ENCODE peak calls at places on chromosome 11, in nine cellular contexts. One of them, this sample, is unnamed.

GRCh38 chr11:33413296-33413695 is 156.1 kb downstream of the HIPK3 start:
- DNase-seq in OCI-LY7: no peak
- DNase-seq in GM23338: no peak
- DNase-seq in IMR-90: no peak
- DNase-seq in endothelial cell of umbilical vein: no peak
- DNase-seq in aorta: no peak
- DNase-seq in ovary: no peak
- DNase-seq in naive thymus-derived CD4-positive, alpha-beta T cell: no peak
- DNase-seq in fibroblast of lung: peak; percentile 14
- DNase-seq in this sample: no peak

GRCh38 chr11:33936745-33937612 is 45.1 kb upstream of the LMO2 start:
- DNase-seq in OCI-LY7: no peak
- DNase-seq in GM23338: no peak
- DNase-seq in IMR-90: peak; percentile 55
- DNase-seq in endothelial cell of umbilical vein: peak; percentile 99
- DNase-seq in aorta: peak; percentile 83
- DNase-seq in ovary: peak; percentile 26
- DNase-seq in naive thymus-derived CD4-positive, alpha-beta T cell: no peak
- DNase-seq in fibroblast of lung: peak; percentile 89
- DNase-seq in this sample: no peak

GRCh38 chr11:95768521-95768920 is 21.1 kb downstream of the FAM76B start:
- DNase-seq in OCI-LY7: no peak
- DNase-seq in GM23338: peak; percentile 35
- DNase-seq in IMR-90: peak; percentile 9
- DNase-seq in endothelial cell of umbilical vein: no peak
- DNase-seq in aorta: no peak
- DNase-seq in ovary: no peak
- DNase-seq in naive thymus-derived CD4-positive, alpha-beta T cell: no peak
- DNase-seq in fibroblast of lung: peak; percentile 8
- DNase-seq in this sample: no peak

GRCh38 chr11:122153746-122154145 is 37.7 kb upstream of the BLID start:
- DNase-seq in OCI-LY7: no peak
- DNase-seq in GM23338: no peak
- DNase-seq in IMR-90: no peak
- DNase-seq in endothelial cell of umbilical vein: peak; percentile 20
- DNase-seq in aorta: no peak
- DNase-seq in ovary: no peak
- DNase-seq in naive thymus-derived CD4-positive, alpha-beta T cell: no peak
- DNase-seq in fibroblast of lung: no peak
- DNase-seq in this sample: no peak

GRCh38 chr11:36347384-36347906 is 51.4 kb downstream of the PRR5L start:
- DNase-seq in OCI-LY7: no peak
- DNase-seq in GM23338: no peak
- DNase-seq in IMR-90: no peak
- DNase-seq in endothelial cell of umbilical vein: no peak
- DNase-seq in aorta: no peak
- DNase-seq in ovary: no peak
- DNase-seq in naive thymus-derived CD4-positive, alpha-beta T cell: no peak
- DNase-seq in fibroblast of lung: no peak
- DNase-seq in this sample: no peak

GRCh38 chr11:76073716-76074115 is 132.6 kb downstream of the WNT11 start:
- DNase-seq in OCI-LY7: no peak
- DNase-seq in GM23338: no peak
- DNase-seq in IMR-90: peak; percentile 66
- DNase-seq in endothelial cell of umbilical vein: peak; percentile 55
- DNase-seq in aorta: no peak
- DNase-seq in ovary: no peak
- DNase-seq in naive thymus-derived CD4-positive, alpha-beta T cell: no peak
- DNase-seq in fibroblast of lung: peak; percentile 47
- DNase-seq in this sample: no peak

GRCh38 chr11:76891793-76892192 is 31.1 kb downstream of the ACER3 start:
- DNase-seq in OCI-LY7: no peak
- DNase-seq in GM23338: no peak
- DNase-seq in IMR-90: no peak
- DNase-seq in endothelial cell of umbilical vein: no peak
- DNase-seq in aorta: no peak
- DNase-seq in ovary: no peak
- DNase-seq in naive thymus-derived CD4-positive, alpha-beta T cell: no peak
- DNase-seq in fibroblast of lung: no peak
- DNase-seq in this sample: no peak

GRCh38 chr11:128236506-128237498 is 350.6 kb downstream of the ETS1 start:
- DNase-seq in OCI-LY7: no peak
- DNase-seq in GM23338: no peak
- DNase-seq in IMR-90: no peak
- DNase-seq in endothelial cell of umbilical vein: no peak
- DNase-seq in aorta: no peak
- DNase-seq in ovary: no peak
- DNase-seq in naive thymus-derived CD4-positive, alpha-beta T cell: no peak
- DNase-seq in fibroblast of lung: no peak
- DNase-seq in this sample: no peak

GRCh38 chr11:37474889-37475288 is 876.9 kb upstream of the RAG2 start:
- DNase-seq in OCI-LY7: no peak
- DNase-seq in GM23338: no peak
- DNase-seq in IMR-90: no peak
- DNase-seq in endothelial cell of umbilical vein: no peak
- DNase-seq in aorta: no peak
- DNase-seq in ovary: no peak
- DNase-seq in naive thymus-derived CD4-positive, alpha-beta T cell: no peak
- DNase-seq in fibroblast of lung: no peak
- DNase-seq in this sample: no peak

GRCh38 chr11:107545101-107545514 is 20.4 kb downstream of the ALKBH8 start:
- DNase-seq in OCI-LY7: no peak
- DNase-seq in GM23338: no peak
- DNase-seq in IMR-90: peak; percentile 63
- DNase-seq in endothelial cell of umbilical vein: peak; percentile 90
- DNase-seq in aorta: no peak
- DNase-seq in ovary: no peak
- DNase-seq in naive thymus-derived CD4-positive, alpha-beta T cell: no peak
- DNase-seq in fibroblast of lung: peak; percentile 95
- DNase-seq in this sample: no peak

GRCh38 chr11:10441652-10442503 is 13.2 kb upstream of the AMPD3 start:
- DNase-seq in OCI-LY7: peak; percentile 56
- DNase-seq in GM23338: no peak
- DNase-seq in IMR-90: no peak
- DNase-seq in endothelial cell of umbilical vein: no peak
- DNase-seq in aorta: no peak
- DNase-seq in ovary: no peak
- DNase-seq in naive thymus-derived CD4-positive, alpha-beta T cell: peak; percentile 20
- DNase-seq in fibroblast of lung: peak; percentile 45
- DNase-seq in this sample: peak; percentile 22

GRCh38 chr11:8006349-8006977 is 19.3 kb downstream of the EIF3F start:
- DNase-seq in OCI-LY7: peak; percentile 62
- DNase-seq in GM23338: peak; percentile 92
- DNase-seq in IMR-90: peak; percentile 71
- DNase-seq in endothelial cell of umbilical vein: peak; percentile 61
- DNase-seq in aorta: no peak
- DNase-seq in ovary: peak; percentile 56
- DNase-seq in naive thymus-derived CD4-positive, alpha-beta T cell: peak; percentile 28
- DNase-seq in fibroblast of lung: peak; percentile 53
- DNase-seq in this sample: peak; percentile 11

GRCh38 chr11:57476883-57477506 is 16.7 kb downstream of the RTN4RL2 start:
- DNase-seq in OCI-LY7: peak; percentile 48
- DNase-seq in GM23338: peak; percentile 73
- DNase-seq in IMR-90: peak; percentile 17
- DNase-seq in endothelial cell of umbilical vein: no peak
- DNase-seq in aorta: no peak
- DNase-seq in ovary: no peak
- DNase-seq in naive thymus-derived CD4-positive, alpha-beta T cell: no peak
- DNase-seq in fibroblast of lung: peak; percentile 36
- DNase-seq in this sample: no peak

GRCh38 chr11:119067371-119068222 is at the start of gene VPS11:
- DNase-seq in OCI-LY7: peak; percentile 98
- DNase-seq in GM23338: peak; percentile 99
- DNase-seq in IMR-90: peak; percentile 96
- DNase-seq in endothelial cell of umbilical vein: peak; percentile 95
- DNase-seq in aorta: peak; percentile 99
- DNase-seq in ovary: peak; percentile 96
- DNase-seq in naive thymus-derived CD4-positive, alpha-beta T cell: peak; percentile 98
- DNase-seq in fibroblast of lung: peak; percentile 93
- DNase-seq in this sample: peak; percentile 96

GRCh38 chr11:119065369-119065768 is 2.2 kb upstream of the VPS11 start:
- DNase-seq in OCI-LY7: peak; percentile 61
- DNase-seq in GM23338: peak; percentile 71
- DNase-seq in IMR-90: peak; percentile 40
- DNase-seq in endothelial cell of umbilical vein: peak; percentile 31
- DNase-seq in aorta: no peak
- DNase-seq in ovary: no peak
- DNase-seq in naive thymus-derived CD4-positive, alpha-beta T cell: peak; percentile 57
- DNase-seq in fibroblast of lung: peak; percentile 20
- DNase-seq in this sample: peak; percentile 61

GRCh38 chr11:119061256-119061655 is 4.3 kb upstream of the HYOU1 start:
- DNase-seq in OCI-LY7: no peak
- DNase-seq in GM23338: no peak
- DNase-seq in IMR-90: no peak
- DNase-seq in endothelial cell of umbilical vein: no peak
- DNase-seq in aorta: no peak
- DNase-seq in ovary: no peak
- DNase-seq in naive thymus-derived CD4-positive, alpha-beta T cell: no peak
- DNase-seq in fibroblast of lung: no peak
- DNase-seq in this sample: no peak

GRCh38 chr11:119062779-119063178 is 4.8 kb upstream of the VPS11 start:
- DNase-seq in OCI-LY7: no peak
- DNase-seq in GM23338: no peak
- DNase-seq in IMR-90: peak; percentile 69
- DNase-seq in endothelial cell of umbilical vein: no peak
- DNase-seq in aorta: peak; percentile 68
- DNase-seq in ovary: peak; percentile 60
- DNase-seq in naive thymus-derived CD4-positive, alpha-beta T cell: no peak
- DNase-seq in fibroblast of lung: peak; percentile 52
- DNase-seq in this sample: no peak

DNA sequence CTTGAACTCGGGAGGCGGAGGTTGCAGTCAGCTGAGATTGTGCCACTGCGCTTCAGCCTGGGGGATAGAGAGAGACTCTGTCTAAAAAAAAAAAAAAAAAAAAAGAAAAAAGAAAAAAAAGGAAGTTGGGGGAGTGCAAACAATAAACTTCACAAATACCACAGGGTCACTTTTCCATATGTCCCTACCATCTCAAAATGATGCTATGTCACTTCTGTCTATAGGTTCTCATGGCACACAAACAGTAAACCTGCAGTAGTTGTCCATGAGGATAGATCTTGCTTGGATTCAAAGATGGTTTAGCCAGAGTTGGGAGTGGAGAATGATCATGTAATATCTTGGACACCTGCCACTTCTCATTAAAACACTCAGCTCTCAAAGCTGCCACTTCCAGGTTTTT is 1.1 kb upstream of the VPS11 start:
- DNase-seq in OCI-LY7: no peak
- DNase-seq in GM23338: no peak
- DNase-seq in IMR-90: no peak
- DNase-seq in endothelial cell of umbilical vein: no peak
- DNase-seq in aorta: no peak
- DNase-seq in ovary: no peak
- DNase-seq in naive thymus-derived CD4-positive, alpha-beta T cell: no peak
- DNase-seq in fibroblast of lung: no peak
- DNase-seq in this sample: no peak
- H3K27ac ChIP-seq in OCI-LY7: peak overlapping the region; percentile 75
- H3K27ac ChIP-seq in GM23338: no peak overlapping the region
- H3K27ac ChIP-seq in IMR-90: no peak overlapping the region
- H3K27ac ChIP-seq in endothelial cell of umbilical vein: no peak overlapping the region
- H3K27ac ChIP-seq in aorta: no peak overlapping the region
- H3K27ac ChIP-seq in ovary: no peak overlapping the region
- H3K27ac ChIP-seq in naive thymus-derived CD4-positive, alpha-beta T cell: peak overlapping the region; percentile 96
- H3K27ac ChIP-seq in fibroblast of lung: peak overlapping the region; percentile 94
- H3K27ac ChIP-seq in this sample: peak overlapping the region; percentile 88

GRCh38 chr11:64229090-64229958 is 1.0 kb upstream of the DNAJC4 start:
- DNase-seq in OCI-LY7: no peak
- DNase-seq in GM23338: no peak
- DNase-seq in IMR-90: no peak
- DNase-seq in endothelial cell of umbilical vein: no peak
- DNase-seq in aorta: no peak
- DNase-seq in ovary: peak; percentile 48
- DNase-seq in naive thymus-derived CD4-positive, alpha-beta T cell: no peak
- DNase-seq in fibroblast of lung: no peak
- DNase-seq in this sample: no peak
- H3K4me3 ChIP-seq in OCI-LY7: peak overlapping the region; percentile 72
- H3K4me3 ChIP-seq in GM23338: peak overlapping the region; percentile 94
- H3K4me3 ChIP-seq in IMR-90: no peak overlapping the region
- H3K4me3 ChIP-seq in endothelial cell of umbilical vein: no peak overlapping the region
- H3K4me3 ChIP-seq in aorta: no peak overlapping the region
- H3K4me3 ChIP-seq in ovary: peak overlapping the region; percentile 52
- H3K4me3 ChIP-seq in naive thymus-derived CD4-positive, alpha-beta T cell: peak overlapping the region; percentile 79
- H3K4me3 ChIP-seq in fibroblast of lung: peak overlapping the region; percentile 63
- H3K4me3 ChIP-seq in this sample: peak overlapping the region; percentile 70

DNA sequence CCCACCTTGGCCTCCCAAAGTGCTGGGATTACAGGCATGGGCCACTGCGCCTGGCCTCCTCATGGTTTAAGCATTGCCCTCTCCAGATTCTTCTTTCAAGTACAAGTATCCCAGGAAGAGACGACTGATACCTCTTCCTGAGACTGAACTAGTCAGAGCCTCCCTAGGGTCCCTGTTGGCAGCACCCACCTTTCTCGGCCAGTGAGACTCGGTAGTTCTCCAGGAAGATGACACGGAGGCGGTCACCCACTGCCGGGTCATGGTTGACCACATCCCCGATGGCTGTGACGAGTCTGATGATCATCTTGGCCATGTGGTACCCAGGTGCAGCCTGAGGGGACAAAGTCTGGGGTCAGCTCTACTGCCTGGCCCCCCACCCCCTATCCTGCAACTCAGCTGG is 7.2 kb upstream of the RASGRP2 start:
- DNase-seq in OCI-LY7: no peak
- DNase-seq in GM23338: no peak
- DNase-seq in IMR-90: no peak
- DNase-seq in endothelial cell of umbilical vein: no peak
- DNase-seq in aorta: peak; percentile 34
- DNase-seq in ovary: no peak
- DNase-seq in naive thymus-derived CD4-positive, alpha-beta T cell: no peak
- DNase-seq in fibroblast of lung: no peak
- DNase-seq in this sample: peak; percentile 42
- H3K4me1 ChIP-seq in OCI-LY7: peaks cover 19% of the 10 kb centered on the region
- H3K4me1 ChIP-seq in GM23338: no peaks in the 10 kb centered on the region
- H3K4me1 ChIP-seq in IMR-90: peaks cover 3% of the 10 kb centered on the region
- H3K4me1 ChIP-seq in endothelial cell of umbilical vein: no peaks in the 10 kb centered on the region
- H3K4me1 ChIP-seq in aorta: no peaks in the 10 kb centered on the region
- H3K4me1 ChIP-seq in ovary: no peaks in the 10 kb centered on the region
- H3K4me1 ChIP-seq in naive thymus-derived CD4-positive, alpha-beta T cell: peaks cover 6% of the 10 kb centered on the region
- H3K4me1 ChIP-seq in fibroblast of lung: no peaks in the 10 kb centered on the region
- H3K4me1 ChIP-seq in this sample: peaks cover 17% of the 10 kb centered on the region

GRCh38 chr11:117256573-117256972 is 24.1 kb downstream of the RNF214 start:
- DNase-seq in OCI-LY7: no peak
- DNase-seq in GM23338: no peak
- DNase-seq in IMR-90: peak; percentile 71
- DNase-seq in endothelial cell of umbilical vein: no peak
- DNase-seq in aorta: no peak
- DNase-seq in ovary: no peak
- DNase-seq in naive thymus-derived CD4-positive, alpha-beta T cell: no peak
- DNase-seq in fibroblast of lung: peak; percentile 56
- DNase-seq in this sample: no peak

GRCh38 chr11:117259417-117259816 is 26.9 kb downstream of the RNF214 start:
- DNase-seq in OCI-LY7: no peak
- DNase-seq in GM23338: no peak
- DNase-seq in IMR-90: peak; percentile 79
- DNase-seq in endothelial cell of umbilical vein: no peak
- DNase-seq in aorta: no peak
- DNase-seq in ovary: no peak
- DNase-seq in naive thymus-derived CD4-positive, alpha-beta T cell: no peak
- DNase-seq in fibroblast of lung: peak; percentile 84
- DNase-seq in this sample: no peak

DNA sequence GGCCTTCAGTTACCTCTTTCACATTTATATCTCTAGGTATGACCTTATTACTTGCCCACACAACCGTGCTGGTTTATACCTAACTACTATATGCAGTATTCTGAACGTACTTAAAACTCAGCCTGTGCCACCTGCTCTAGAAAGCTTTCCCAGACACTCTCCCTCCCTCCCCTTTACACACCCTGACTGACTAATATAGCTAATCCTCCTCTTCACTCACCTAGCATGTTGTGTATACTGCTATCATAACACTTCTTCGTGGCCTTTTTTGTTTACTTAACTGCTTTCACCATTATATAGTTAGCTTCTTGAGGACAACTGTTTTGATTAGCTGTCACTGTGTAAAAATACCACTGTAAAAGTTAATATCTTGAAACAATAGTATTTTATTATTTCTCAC is 23.5 kb downstream of the RNF214 start:
- DNase-seq in OCI-LY7: no peak
- DNase-seq in GM23338: no peak
- DNase-seq in IMR-90: no peak
- DNase-seq in endothelial cell of umbilical vein: no peak
- DNase-seq in aorta: no peak
- DNase-seq in ovary: no peak
- DNase-seq in naive thymus-derived CD4-positive, alpha-beta T cell: no peak
- DNase-seq in fibroblast of lung: no peak
- DNase-seq in this sample: no peak
- H3K27ac ChIP-seq in OCI-LY7: no peak overlapping the region
- H3K27ac ChIP-seq in GM23338: no peak overlapping the region
- H3K27ac ChIP-seq in IMR-90: no peak overlapping the region
- H3K27ac ChIP-seq in endothelial cell of umbilical vein: no peak overlapping the region
- H3K27ac ChIP-seq in aorta: no peak overlapping the region
- H3K27ac ChIP-seq in ovary: no peak overlapping the region
- H3K27ac ChIP-seq in naive thymus-derived CD4-positive, alpha-beta T cell: no peak overlapping the region
- H3K27ac ChIP-seq in fibroblast of lung: no peak overlapping the region
- H3K27ac ChIP-seq in this sample: no peak overlapping the region

This sample was measured in CD8-positive, alpha-beta memory T cell.